ENCODE peak calls at places on chromosomes 5 and 9, in four cellular contexts. One of them, this sample, is unnamed.

GRCh38 chr5:130337179-130337888 is 433.1 kb downstream of the CHSY3 start:
- DNase-seq in neural crest cell: no peak
- DNase-seq in foreskin fibroblast: peak
- DNase-seq in cardiac muscle cell: no peak
- DNase-seq in this sample: no peak

GRCh38 chr9:136644593-136645342 is 17.9 kb upstream of the EGFL7 start:
- DNase-seq in neural crest cell: peak
- DNase-seq in foreskin fibroblast: peak
- DNase-seq in cardiac muscle cell: peak
- DNase-seq in this sample: peak

GRCh38 chr5:172872997-172873491 is 39.0 kb downstream of the ERGIC1 start:
- DNase-seq in neural crest cell: no peak
- DNase-seq in foreskin fibroblast: peak
- DNase-seq in cardiac muscle cell: peak
- DNase-seq in this sample: no peak

GRCh38 chr9:109150925-109151547 is 16.0 kb downstream of the FRRS1L start:
- DNase-seq in neural crest cell: no peak
- DNase-seq in foreskin fibroblast: no peak
- DNase-seq in cardiac muscle cell: no peak
- DNase-seq in this sample: no peak

GRCh38 chr5:79736528-79737514 is 47.2 kb downstream of the CMYA5 start:
- DNase-seq in neural crest cell: no peak
- DNase-seq in foreskin fibroblast: no peak
- DNase-seq in cardiac muscle cell: no peak
- DNase-seq in this sample: peak

GRCh38 chr5:170571331-170571731 is 67.5 kb downstream of the KCNIP1 start:
- DNase-seq in neural crest cell: no peak
- DNase-seq in foreskin fibroblast: peak
- DNase-seq in cardiac muscle cell: no peak
- DNase-seq in this sample: no peak

GRCh38 chr9:5920860-5921328 is 30.2 kb downstream of the MLANA start:
- DNase-seq in neural crest cell: no peak
- DNase-seq in foreskin fibroblast: peak
- DNase-seq in cardiac muscle cell: no peak
- DNase-seq in this sample: no peak

GRCh38 chr5:173010021-173010420 is 26.4 kb downstream of the ATP6V0E1 start:
- DNase-seq in neural crest cell: no peak
- DNase-seq in foreskin fibroblast: peak
- DNase-seq in cardiac muscle cell: no peak
- DNase-seq in this sample: peak

GRCh38 chr5:59569158-59569557 is 324.4 kb downstream of the PDE4D start:
- DNase-seq in neural crest cell: no peak
- DNase-seq in foreskin fibroblast: no peak
- DNase-seq in cardiac muscle cell: no peak
- DNase-seq in this sample: no peak

GRCh38 chr9:108297025-108297424 is 558.8 kb downstream of the ACTL7B start:
- DNase-seq in neural crest cell: no peak
- DNase-seq in foreskin fibroblast: peak
- DNase-seq in cardiac muscle cell: no peak
- DNase-seq in this sample: no peak

GRCh38 chr5:156402387-156402921 is 75.5 kb downstream of the SGCD start:
- DNase-seq in neural crest cell: no peak
- DNase-seq in foreskin fibroblast: no peak
- DNase-seq in cardiac muscle cell: no peak
- DNase-seq in this sample: peak

GRCh38 chr9:121954477-121955175 is 138.5 kb downstream of the TTLL11 start:
- DNase-seq in neural crest cell: no peak
- DNase-seq in foreskin fibroblast: peak
- DNase-seq in cardiac muscle cell: no peak
- DNase-seq in this sample: no peak

GRCh38 chr9:94867842-94868312 is 141.4 kb downstream of the AOPEP start:
- DNase-seq in neural crest cell: no peak
- DNase-seq in foreskin fibroblast: peak
- DNase-seq in cardiac muscle cell: no peak
- DNase-seq in this sample: no peak

GRCh38 chr5:124677376-124677998 is 69.0 kb downstream of the ZNF608 start:
- DNase-seq in neural crest cell: no peak
- DNase-seq in foreskin fibroblast: no peak
- DNase-seq in cardiac muscle cell: no peak
- DNase-seq in this sample: no peak

GRCh38 chr9:124011460-124012301 is at the start of gene LHX2:
- DNase-seq in neural crest cell: peak
- DNase-seq in foreskin fibroblast: peak
- DNase-seq in cardiac muscle cell: peak
- DNase-seq in this sample: peak

GRCh38 chr9:114156311-114156657 is 947 bp downstream of the COL27A1 start:
- DNase-seq in neural crest cell: no peak
- DNase-seq in foreskin fibroblast: no peak
- DNase-seq in cardiac muscle cell: peak
- DNase-seq in this sample: peak

GRCh38 chr5:179407191-179408175 is 62.2 kb upstream of the ADAMTS2 start:
- DNase-seq in neural crest cell: no peak
- DNase-seq in foreskin fibroblast: peak
- DNase-seq in cardiac muscle cell: no peak
- DNase-seq in this sample: no peak

GRCh38 chr9:79469164-79469563 is 102.6 kb upstream of the TLE4 start:
- DNase-seq in neural crest cell: no peak
- DNase-seq in foreskin fibroblast: no peak
- DNase-seq in cardiac muscle cell: no peak
- DNase-seq in this sample: no peak

GRCh38 chr9:114317665-114318357 is 5.1 kb upstream of the ORM1 start:
- DNase-seq in neural crest cell: no peak
- DNase-seq in foreskin fibroblast: no peak
- DNase-seq in cardiac muscle cell: no peak
- DNase-seq in this sample: no peak

GRCh38 chr5:121378559-121379359 is 472.9 kb upstream of the FTMT start:
- DNase-seq in neural crest cell: no peak
- DNase-seq in foreskin fibroblast: no peak
- DNase-seq in cardiac muscle cell: no peak
- DNase-seq in this sample: no peak

GRCh38 chr5:122126711-122127385 is 2.5 kb upstream of the ZNF474 start:
- DNase-seq in neural crest cell: no peak
- DNase-seq in foreskin fibroblast: peak
- DNase-seq in cardiac muscle cell: peak
- DNase-seq in this sample: no peak

GRCh38 chr9:105280730-105281129 is 36.3 kb downstream of the SLC44A1 start:
- DNase-seq in neural crest cell: no peak
- DNase-seq in foreskin fibroblast: peak
- DNase-seq in cardiac muscle cell: no peak
- DNase-seq in this sample: no peak

GRCh38 chr5:81787843-81788242 is 36.9 kb upstream of the SSBP2 start:
- DNase-seq in neural crest cell: peak
- DNase-seq in foreskin fibroblast: peak
- DNase-seq in cardiac muscle cell: peak
- DNase-seq in this sample: no peak

GRCh38 chr9:96612105-96612965 is 7.3 kb downstream of the CDC14B start:
- DNase-seq in neural crest cell: peak
- DNase-seq in foreskin fibroblast: peak
- DNase-seq in cardiac muscle cell: peak
- DNase-seq in this sample: no peak

GRCh38 chr9:764105-764524 is 77.4 kb upstream of the DMRT1 start:
- DNase-seq in neural crest cell: peak
- DNase-seq in foreskin fibroblast: peak
- DNase-seq in cardiac muscle cell: peak
- DNase-seq in this sample: peak

GRCh38 chr5:153881687-153882086 is 157.0 kb downstream of the FAM114A2 start:
- DNase-seq in neural crest cell: no peak
- DNase-seq in foreskin fibroblast: no peak
- DNase-seq in cardiac muscle cell: no peak
- DNase-seq in this sample: no peak

GRCh38 chr5:113020461-113021273 is 44.1 kb downstream of the DCP2 start:
- DNase-seq in neural crest cell: no peak
- DNase-seq in foreskin fibroblast: no peak
- DNase-seq in cardiac muscle cell: no peak
- DNase-seq in this sample: peak

GRCh38 chr5:126107381-126107780 is 315.8 kb upstream of the GRAMD2B start:
- DNase-seq in neural crest cell: no peak
- DNase-seq in foreskin fibroblast: no peak
- DNase-seq in cardiac muscle cell: no peak
- DNase-seq in this sample: no peak

GRCh38 chr5:79521156-79521555 is 7.2 kb upstream of the HOMER1 start:
- DNase-seq in neural crest cell: no peak
- DNase-seq in foreskin fibroblast: no peak
- DNase-seq in cardiac muscle cell: no peak
- DNase-seq in this sample: no peak

GRCh38 chr9:70639853-70640814 is 225.7 kb upstream of the KLF9 start:
- DNase-seq in neural crest cell: peak
- DNase-seq in foreskin fibroblast: peak
- DNase-seq in cardiac muscle cell: peak
- DNase-seq in this sample: no peak

GRCh38 chr5:53407373-53407772 is 73.1 kb upstream of the FST start:
- DNase-seq in neural crest cell: no peak
- DNase-seq in foreskin fibroblast: peak
- DNase-seq in cardiac muscle cell: no peak
- DNase-seq in this sample: no peak

GRCh38 chr5:157961828-157962390 is 103.0 kb upstream of the CLINT1 start:
- DNase-seq in neural crest cell: no peak
- DNase-seq in foreskin fibroblast: no peak
- DNase-seq in cardiac muscle cell: no peak
- DNase-seq in this sample: no peak

DNA sequence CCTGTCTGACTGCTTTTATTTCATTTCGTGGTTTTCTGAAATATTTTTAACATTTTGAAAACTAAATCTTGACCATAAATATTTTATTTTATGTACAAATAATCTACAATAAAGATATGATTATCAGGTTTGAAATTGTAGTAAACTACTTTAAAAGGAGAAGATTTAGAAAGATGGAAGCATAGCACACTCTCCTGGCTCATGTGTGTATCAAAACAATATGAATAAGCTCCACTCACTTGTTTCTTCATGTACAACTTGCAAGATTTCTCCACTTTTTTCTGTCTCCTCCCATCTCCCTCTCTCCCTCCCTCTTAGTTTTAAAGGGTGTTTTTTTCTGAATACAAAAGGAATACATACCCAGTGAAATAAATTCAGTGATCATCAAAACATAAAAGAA is 15.4 kb upstream of the VPS13A start:
- DNase-seq in neural crest cell: no peak
- DNase-seq in foreskin fibroblast: no peak
- DNase-seq in cardiac muscle cell: no peak
- DNase-seq in this sample: no peak
- TF ChIP-seq CTCF in neural crest cell: no peak
- TF ChIP-seq CTCF in foreskin fibroblast: no peak
- TF ChIP-seq CTCF in cardiac muscle cell: peak
- TF ChIP-seq CTCF in this sample: no peak

GRCh38 chr9:19085295-19085694 is 17.4 kb downstream of the HAUS6 start:
- DNase-seq in neural crest cell: no peak
- DNase-seq in foreskin fibroblast: no peak
- DNase-seq in cardiac muscle cell: peak
- DNase-seq in this sample: no peak
- TF ChIP-seq CTCF in neural crest cell: peak
- TF ChIP-seq CTCF in foreskin fibroblast: no peak
- TF ChIP-seq CTCF in cardiac muscle cell: peak
- TF ChIP-seq CTCF in this sample: peak

GRCh38 chr9:133960568-133961129 is 31.5 kb downstream of the VAV2 start:
- DNase-seq in neural crest cell: no peak
- DNase-seq in foreskin fibroblast: no peak
- DNase-seq in cardiac muscle cell: no peak
- DNase-seq in this sample: no peak
- TF ChIP-seq CTCF in neural crest cell: no peak
- TF ChIP-seq CTCF in foreskin fibroblast: no peak
- TF ChIP-seq CTCF in cardiac muscle cell: no peak
- TF ChIP-seq CTCF in this sample: no peak

GRCh38 chr9:27162045-27162444 is 53.0 kb downstream of the TEK start:
- DNase-seq in neural crest cell: no peak
- DNase-seq in foreskin fibroblast: no peak
- DNase-seq in cardiac muscle cell: no peak
- DNase-seq in this sample: no peak

GRCh38 chr9:27168951-27169350 is 59.9 kb downstream of the TEK start:
- DNase-seq in neural crest cell: no peak
- DNase-seq in foreskin fibroblast: no peak
- DNase-seq in cardiac muscle cell: no peak
- DNase-seq in this sample: no peak

GRCh38 chr9:27168496-27168895 is 59.5 kb downstream of the TEK start:
- DNase-seq in neural crest cell: no peak
- DNase-seq in foreskin fibroblast: no peak
- DNase-seq in cardiac muscle cell: no peak
- DNase-seq in this sample: no peak

GRCh38 chr9:27165067-27165466 is 56.0 kb downstream of the TEK start:
- DNase-seq in neural crest cell: no peak
- DNase-seq in foreskin fibroblast: no peak
- DNase-seq in cardiac muscle cell: no peak
- DNase-seq in this sample: no peak

DNA sequence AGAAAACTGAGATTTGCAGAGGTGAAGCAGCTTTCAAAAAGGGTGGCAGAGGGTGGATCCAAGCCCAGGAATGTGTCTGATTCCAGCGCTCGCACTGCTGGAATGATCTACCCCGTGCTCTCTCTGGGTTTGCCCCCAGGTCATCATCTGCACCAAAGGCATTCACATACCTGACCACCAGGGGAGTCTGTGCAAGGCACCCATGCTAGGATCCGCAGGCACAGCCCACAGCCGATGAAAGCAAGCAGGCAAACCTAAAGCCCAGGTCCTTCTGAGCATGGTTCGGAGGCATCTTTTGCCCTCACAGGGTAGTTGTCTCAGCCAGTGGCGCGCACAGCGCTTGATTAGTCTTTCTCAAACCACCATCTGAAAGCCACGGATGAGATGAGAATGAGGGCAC is 56.6 kb downstream of the TEK start:
- DNase-seq in neural crest cell: no peak
- DNase-seq in foreskin fibroblast: no peak
- DNase-seq in cardiac muscle cell: no peak
- DNase-seq in this sample: no peak
- TF ChIP-seq CTCF in neural crest cell: peak
- TF ChIP-seq CTCF in foreskin fibroblast: no peak
- TF ChIP-seq CTCF in cardiac muscle cell: no peak
- TF ChIP-seq CTCF in this sample: no peak

DNA sequence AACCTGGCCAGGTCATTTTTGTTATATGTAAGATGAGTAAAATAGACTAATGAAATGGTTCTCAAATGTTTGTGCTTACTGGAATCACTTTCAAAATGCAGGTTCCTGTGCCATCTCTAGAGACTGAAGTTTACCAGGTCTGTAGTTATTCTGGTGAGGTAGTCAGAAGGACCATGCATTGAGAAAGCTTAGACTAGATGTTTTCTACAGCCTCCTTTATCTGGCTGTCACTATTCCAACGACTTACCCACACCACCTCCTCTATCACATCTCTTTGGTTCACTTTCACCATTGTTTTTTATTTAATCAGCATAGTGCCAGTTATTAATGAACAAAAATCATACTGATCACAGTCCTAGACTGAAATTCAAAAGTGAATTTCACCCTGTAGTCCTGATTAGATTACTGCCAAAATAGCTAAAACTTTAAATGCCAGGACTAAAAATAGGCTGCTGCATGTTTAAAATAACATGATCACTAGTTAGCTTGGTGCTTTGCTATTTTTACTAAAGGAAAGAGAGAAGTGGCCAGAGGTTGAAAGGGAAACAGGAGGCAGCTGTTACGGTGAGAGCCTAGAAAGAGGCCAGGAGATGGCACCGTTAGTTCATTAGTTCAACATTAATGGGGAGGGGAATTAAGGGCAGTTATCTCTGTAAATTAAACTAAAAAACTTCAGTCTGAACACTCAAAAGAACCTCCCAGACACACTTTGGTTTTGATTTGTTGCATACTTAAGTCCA is 13.9 kb upstream of the FNIP1 start:
- DNase-seq in neural crest cell: no peak
- DNase-seq in foreskin fibroblast: no peak
- DNase-seq in cardiac muscle cell: peak
- DNase-seq in this sample: peak
- TF ChIP-seq CTCF in neural crest cell: peak
- TF ChIP-seq CTCF in foreskin fibroblast: peak
- TF ChIP-seq CTCF in cardiac muscle cell: peak
- TF ChIP-seq CTCF in this sample: peak

GRCh38 chr9:36991516-36992134 is 42.4 kb downstream of the PAX5 start:
- DNase-seq in neural crest cell: peak
- DNase-seq in foreskin fibroblast: no peak
- DNase-seq in cardiac muscle cell: no peak
- DNase-seq in this sample: peak
- TF ChIP-seq CTCF in neural crest cell: peak
- TF ChIP-seq CTCF in foreskin fibroblast: peak
- TF ChIP-seq CTCF in cardiac muscle cell: peak
- TF ChIP-seq CTCF in this sample: peak

This sample was measured in activated CD8-positive, alpha-beta T cell treated with anti-CD3 and anti-CD28 coated beads for 36 hours.